ENCODE peak calls at places on chromosomes 5 and 9, in nine cellular contexts. One of them, this sample, is unnamed.

GRCh38 chr5:144026286-144026685 is 144.2 kb downstream of the YIPF5 start:
- DNase-seq in AG10803: no peak
- DNase-seq in stomach: no peak
- DNase-seq in mucosa of descending colon: no peak
- DNase-seq in CD8-positive, alpha-beta memory T cell: no peak
- DNase-seq in CD8-positive, alpha-beta T cell: no peak
- DNase-seq in dorsolateral prefrontal cortex: no peak
- DNase-seq in fibroblast of the aortic adventitia: no peak
- DNase-seq in AG04449: no peak
- DNase-seq in this sample: no peak

GRCh38 chr5:66554211-66554610 is 42.0 kb upstream of the MAST4 start:
- DNase-seq in AG10803: no peak
- DNase-seq in stomach: no peak
- DNase-seq in mucosa of descending colon: no peak
- DNase-seq in CD8-positive, alpha-beta memory T cell: no peak
- DNase-seq in CD8-positive, alpha-beta T cell: no peak
- DNase-seq in dorsolateral prefrontal cortex: no peak
- DNase-seq in fibroblast of the aortic adventitia: peak
- DNase-seq in AG04449: no peak
- DNase-seq in this sample: peak

GRCh38 chr9:3239240-3239639 is 286.6 kb downstream of the RFX3 start:
- DNase-seq in AG10803: no peak
- DNase-seq in stomach: no peak
- DNase-seq in mucosa of descending colon: no peak
- DNase-seq in CD8-positive, alpha-beta memory T cell: no peak
- DNase-seq in CD8-positive, alpha-beta T cell: no peak
- DNase-seq in dorsolateral prefrontal cortex: no peak
- DNase-seq in fibroblast of the aortic adventitia: no peak
- DNase-seq in AG04449: no peak
- DNase-seq in this sample: no peak

GRCh38 chr5:169742773-169743296 is 105.8 kb downstream of the DOCK2 start:
- DNase-seq in AG10803: peak
- DNase-seq in stomach: no peak
- DNase-seq in mucosa of descending colon: no peak
- DNase-seq in CD8-positive, alpha-beta memory T cell: no peak
- DNase-seq in CD8-positive, alpha-beta T cell: no peak
- DNase-seq in dorsolateral prefrontal cortex: no peak
- DNase-seq in fibroblast of the aortic adventitia: peak
- DNase-seq in AG04449: peak
- DNase-seq in this sample: peak

GRCh38 chr9:130288393-130288792 is 22.8 kb downstream of the HMCN2 start:
- DNase-seq in AG10803: no peak
- DNase-seq in stomach: no peak
- DNase-seq in mucosa of descending colon: no peak
- DNase-seq in CD8-positive, alpha-beta memory T cell: no peak
- DNase-seq in CD8-positive, alpha-beta T cell: no peak
- DNase-seq in dorsolateral prefrontal cortex: no peak
- DNase-seq in fibroblast of the aortic adventitia: no peak
- DNase-seq in AG04449: no peak
- DNase-seq in this sample: no peak

GRCh38 chr5:140992878-140993277 is 26.6 kb downstream of the PCDHAC2 start:
- DNase-seq in AG10803: no peak
- DNase-seq in stomach: no peak
- DNase-seq in mucosa of descending colon: no peak
- DNase-seq in CD8-positive, alpha-beta memory T cell: no peak
- DNase-seq in CD8-positive, alpha-beta T cell: no peak
- DNase-seq in dorsolateral prefrontal cortex: no peak
- DNase-seq in fibroblast of the aortic adventitia: no peak
- DNase-seq in AG04449: no peak
- DNase-seq in this sample: no peak

GRCh38 chr5:174545926-174546325 is 178.5 kb upstream of the MSX2 start:
- DNase-seq in AG10803: no peak
- DNase-seq in stomach: no peak
- DNase-seq in mucosa of descending colon: no peak
- DNase-seq in CD8-positive, alpha-beta memory T cell: no peak
- DNase-seq in CD8-positive, alpha-beta T cell: no peak
- DNase-seq in dorsolateral prefrontal cortex: no peak
- DNase-seq in fibroblast of the aortic adventitia: no peak
- DNase-seq in AG04449: no peak
- DNase-seq in this sample: no peak

GRCh38 chr9:89359018-89359417 is 40.7 kb downstream of the SECISBP2 start:
- DNase-seq in AG10803: peak
- DNase-seq in stomach: no peak
- DNase-seq in mucosa of descending colon: no peak
- DNase-seq in CD8-positive, alpha-beta memory T cell: no peak
- DNase-seq in CD8-positive, alpha-beta T cell: no peak
- DNase-seq in dorsolateral prefrontal cortex: no peak
- DNase-seq in fibroblast of the aortic adventitia: no peak
- DNase-seq in AG04449: no peak
- DNase-seq in this sample: peak

GRCh38 chr5:88831856-88832255 is 51.1 kb downstream of the MEF2C start:
- DNase-seq in AG10803: no peak
- DNase-seq in stomach: no peak
- DNase-seq in mucosa of descending colon: no peak
- DNase-seq in CD8-positive, alpha-beta memory T cell: no peak
- DNase-seq in CD8-positive, alpha-beta T cell: no peak
- DNase-seq in dorsolateral prefrontal cortex: no peak
- DNase-seq in fibroblast of the aortic adventitia: no peak
- DNase-seq in AG04449: no peak
- DNase-seq in this sample: no peak

GRCh38 chr9:63817622-63818518 is 1467.1 kb downstream of the FOXD4L5 start:
- DNase-seq in AG10803: peak
- DNase-seq in stomach: peak
- DNase-seq in mucosa of descending colon: peak
- DNase-seq in CD8-positive, alpha-beta memory T cell: peak
- DNase-seq in CD8-positive, alpha-beta T cell: peak
- DNase-seq in dorsolateral prefrontal cortex: peak
- DNase-seq in fibroblast of the aortic adventitia: peak
- DNase-seq in AG04449: no peak
- DNase-seq in this sample: peak

GRCh38 chr5:127838661-127839060 is 135.5 kb downstream of the CCDC192 start:
- DNase-seq in AG10803: peak
- DNase-seq in stomach: peak
- DNase-seq in mucosa of descending colon: no peak
- DNase-seq in CD8-positive, alpha-beta memory T cell: no peak
- DNase-seq in CD8-positive, alpha-beta T cell: no peak
- DNase-seq in dorsolateral prefrontal cortex: no peak
- DNase-seq in fibroblast of the aortic adventitia: no peak
- DNase-seq in AG04449: no peak
- DNase-seq in this sample: peak

DNA sequence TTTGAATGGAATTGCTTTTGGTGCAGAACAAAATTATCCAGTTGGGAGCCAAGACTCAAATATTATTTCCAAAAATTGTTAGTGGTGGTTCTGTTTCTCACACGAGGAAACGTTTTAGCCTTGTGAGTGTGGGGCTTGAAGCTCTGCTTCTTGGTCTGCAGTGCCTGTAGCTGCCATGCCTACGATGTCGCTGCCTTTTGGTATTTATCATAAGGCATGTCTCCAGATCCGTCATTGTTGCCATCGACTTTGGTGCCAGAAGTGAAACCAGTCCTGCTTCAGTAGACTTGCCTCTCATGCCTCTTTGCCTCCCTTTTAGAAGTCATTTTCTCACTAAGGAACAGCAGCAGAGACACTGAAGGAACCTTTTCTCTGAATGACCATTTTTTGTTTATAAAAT is 29.7 kb upstream of the CATSPER3 start:
- DNase-seq in AG10803: no peak
- DNase-seq in stomach: no peak
- DNase-seq in mucosa of descending colon: no peak
- DNase-seq in CD8-positive, alpha-beta memory T cell: no peak
- DNase-seq in CD8-positive, alpha-beta T cell: no peak
- DNase-seq in dorsolateral prefrontal cortex: no peak
- DNase-seq in fibroblast of the aortic adventitia: peak
- DNase-seq in AG04449: no peak
- DNase-seq in this sample: no peak
- H3K4me3 ChIP-seq in AG10803: no peak
- H3K4me3 ChIP-seq in stomach: no peak
- H3K4me3 ChIP-seq in mucosa of descending colon: no peak
- H3K4me3 ChIP-seq in CD8-positive, alpha-beta memory T cell: no peak
- H3K4me3 ChIP-seq in CD8-positive, alpha-beta T cell: no peak
- H3K4me3 ChIP-seq in dorsolateral prefrontal cortex: no peak
- H3K4me3 ChIP-seq in fibroblast of the aortic adventitia: no peak
- H3K4me3 ChIP-seq in AG04449: no peak
- H3K4me3 ChIP-seq in this sample: no peak

DNA sequence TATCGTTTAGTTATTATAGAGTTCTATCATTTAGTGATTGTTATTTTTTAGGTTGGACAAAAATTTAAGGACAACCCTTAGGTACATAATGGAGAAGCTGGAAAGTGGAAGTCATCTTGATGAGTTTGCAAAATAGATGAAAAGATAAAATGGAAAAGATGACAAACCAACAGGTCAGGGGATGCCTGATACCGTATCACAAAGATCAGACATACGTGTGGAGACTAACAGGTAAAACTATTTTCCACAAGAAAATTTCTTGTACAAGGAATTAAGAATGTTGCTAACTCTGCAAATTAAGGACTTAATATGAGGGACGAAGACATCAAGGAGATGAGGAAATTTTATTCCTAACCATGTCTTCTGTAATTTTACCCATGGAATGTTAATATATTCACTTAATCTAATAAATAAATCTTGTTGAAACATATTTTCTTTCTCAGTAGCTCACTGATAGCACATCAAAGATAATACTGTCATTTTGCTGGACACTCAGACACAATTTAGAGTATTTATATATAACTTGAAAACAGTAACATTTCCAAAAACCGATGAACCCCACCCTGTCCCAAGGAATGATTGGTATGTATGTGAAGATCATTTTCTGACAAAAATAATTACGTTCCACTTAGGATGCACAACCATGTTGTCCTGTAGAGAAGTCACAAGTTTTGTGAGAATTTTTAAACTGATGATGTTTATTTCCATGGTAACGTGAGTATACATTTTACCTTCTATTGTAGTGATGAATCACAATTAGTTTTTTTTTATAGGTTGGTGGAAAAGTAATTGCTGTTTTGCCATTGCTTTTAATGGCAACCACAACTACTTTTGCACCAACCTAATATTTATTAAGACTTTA is 2.6 kb downstream of the LURAP1L start:
- DNase-seq in AG10803: no peak
- DNase-seq in stomach: no peak
- DNase-seq in mucosa of descending colon: no peak
- DNase-seq in CD8-positive, alpha-beta memory T cell: no peak
- DNase-seq in CD8-positive, alpha-beta T cell: no peak
- DNase-seq in dorsolateral prefrontal cortex: no peak
- DNase-seq in fibroblast of the aortic adventitia: peak
- DNase-seq in AG04449: no peak
- DNase-seq in this sample: peak
- H3K4me3 ChIP-seq in AG10803: peak
- H3K4me3 ChIP-seq in stomach: peak
- H3K4me3 ChIP-seq in mucosa of descending colon: no peak
- H3K4me3 ChIP-seq in CD8-positive, alpha-beta memory T cell: no peak
- H3K4me3 ChIP-seq in CD8-positive, alpha-beta T cell: no peak
- H3K4me3 ChIP-seq in dorsolateral prefrontal cortex: peak
- H3K4me3 ChIP-seq in fibroblast of the aortic adventitia: peak
- H3K4me3 ChIP-seq in AG04449: peak
- H3K4me3 ChIP-seq in this sample: peak

GRCh38 chr5:135428586-135428985 is 18.6 kb downstream of the DCANP1 start:
- DNase-seq in AG10803: no peak
- DNase-seq in stomach: no peak
- DNase-seq in mucosa of descending colon: no peak
- DNase-seq in CD8-positive, alpha-beta memory T cell: no peak
- DNase-seq in CD8-positive, alpha-beta T cell: no peak
- DNase-seq in dorsolateral prefrontal cortex: no peak
- DNase-seq in fibroblast of the aortic adventitia: no peak
- DNase-seq in AG04449: no peak
- DNase-seq in this sample: no peak

GRCh38 chr5:135423158-135423925 is 23.8 kb downstream of the DCANP1 start:
- DNase-seq in AG10803: no peak
- DNase-seq in stomach: no peak
- DNase-seq in mucosa of descending colon: no peak
- DNase-seq in CD8-positive, alpha-beta memory T cell: no peak
- DNase-seq in CD8-positive, alpha-beta T cell: no peak
- DNase-seq in dorsolateral prefrontal cortex: no peak
- DNase-seq in fibroblast of the aortic adventitia: no peak
- DNase-seq in AG04449: no peak
- DNase-seq in this sample: no peak

GRCh38 chr5:135422419-135422818 is 23.4 kb upstream of the MACROH2A1 start:
- DNase-seq in AG10803: no peak
- DNase-seq in stomach: no peak
- DNase-seq in mucosa of descending colon: no peak
- DNase-seq in CD8-positive, alpha-beta memory T cell: no peak
- DNase-seq in CD8-positive, alpha-beta T cell: no peak
- DNase-seq in dorsolateral prefrontal cortex: no peak
- DNase-seq in fibroblast of the aortic adventitia: no peak
- DNase-seq in AG04449: no peak
- DNase-seq in this sample: no peak

GRCh38 chr5:135426102-135427082 is 20.8 kb downstream of the DCANP1 start:
- DNase-seq in AG10803: peak
- DNase-seq in stomach: no peak
- DNase-seq in mucosa of descending colon: no peak
- DNase-seq in CD8-positive, alpha-beta memory T cell: no peak
- DNase-seq in CD8-positive, alpha-beta T cell: no peak
- DNase-seq in dorsolateral prefrontal cortex: no peak
- DNase-seq in fibroblast of the aortic adventitia: peak
- DNase-seq in AG04449: no peak
- DNase-seq in this sample: peak

GRCh38 chr5:135425641-135426040 is 21.5 kb downstream of the DCANP1 start:
- DNase-seq in AG10803: no peak
- DNase-seq in stomach: no peak
- DNase-seq in mucosa of descending colon: no peak
- DNase-seq in CD8-positive, alpha-beta memory T cell: no peak
- DNase-seq in CD8-positive, alpha-beta T cell: no peak
- DNase-seq in dorsolateral prefrontal cortex: no peak
- DNase-seq in fibroblast of the aortic adventitia: no peak
- DNase-seq in AG04449: no peak
- DNase-seq in this sample: no peak
- H3K4me3 ChIP-seq in AG10803: no peak
- H3K4me3 ChIP-seq in stomach: no peak
- H3K4me3 ChIP-seq in mucosa of descending colon: no peak
- H3K4me3 ChIP-seq in CD8-positive, alpha-beta memory T cell: no peak
- H3K4me3 ChIP-seq in CD8-positive, alpha-beta T cell: no peak
- H3K4me3 ChIP-seq in dorsolateral prefrontal cortex: no peak
- H3K4me3 ChIP-seq in fibroblast of the aortic adventitia: no peak
- H3K4me3 ChIP-seq in AG04449: no peak
- H3K4me3 ChIP-seq in this sample: no peak

DNA sequence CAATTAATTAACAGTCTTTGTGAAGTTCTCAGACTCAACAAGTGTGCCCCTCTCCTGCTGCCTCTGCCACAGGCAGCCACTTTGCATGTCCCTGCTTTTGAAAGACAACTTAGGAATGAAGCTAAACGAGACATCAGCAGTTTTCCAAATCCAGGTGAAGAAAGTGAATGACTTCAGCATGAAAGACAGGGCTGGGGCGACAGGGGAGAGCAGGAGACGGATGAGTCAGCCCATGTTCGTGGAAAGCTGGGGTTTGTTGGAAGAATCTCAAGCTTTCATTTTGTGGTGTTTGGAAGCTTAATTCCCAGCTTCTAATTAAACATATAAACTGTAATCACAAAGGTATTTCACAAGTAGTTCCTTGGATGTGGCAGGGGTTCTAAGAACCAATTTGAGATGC is 207.8 kb upstream of the MAP3K1 start:
- DNase-seq in AG10803: peak
- DNase-seq in stomach: no peak
- DNase-seq in mucosa of descending colon: no peak
- DNase-seq in CD8-positive, alpha-beta memory T cell: no peak
- DNase-seq in CD8-positive, alpha-beta T cell: no peak
- DNase-seq in dorsolateral prefrontal cortex: no peak
- DNase-seq in fibroblast of the aortic adventitia: no peak
- DNase-seq in AG04449: no peak
- DNase-seq in this sample: peak
- H3K4me3 ChIP-seq in AG10803: no peak
- H3K4me3 ChIP-seq in stomach: no peak
- H3K4me3 ChIP-seq in mucosa of descending colon: no peak
- H3K4me3 ChIP-seq in CD8-positive, alpha-beta memory T cell: no peak
- H3K4me3 ChIP-seq in CD8-positive, alpha-beta T cell: no peak
- H3K4me3 ChIP-seq in dorsolateral prefrontal cortex: no peak
- H3K4me3 ChIP-seq in fibroblast of the aortic adventitia: no peak
- H3K4me3 ChIP-seq in AG04449: no peak
- H3K4me3 ChIP-seq in this sample: no peak